ENCODE peak calls at places on chromosomes 5 and 9, in ten cellular contexts. N, K, G, M, A, Z, B, Y, L and J are unnamed samples.
A peak's percentile ranks its signal among the peaks of the same experiment; 100 is the strongest.

GRCh38 chr5:6448622-6449464 is at the start of gene UBE2QL1:
- DNase-seq in A (no peak), G (no peak), M (no peak), Z (peak; percentile 26), B (peak; percentile 54), Y (no peak), N (peak; percentile 20), L (no peak), K (peak; percentile 25), J (no peak)

GRCh38 chr5:170631471-170632195 is 127.8 kb downstream of the KCNIP1 start:
- DNase-seq in A (peak; percentile 23), K (peak; percentile 29), Z (peak; percentile 46), G (no peak), N (peak; percentile 67), M (no peak), L (no peak), Y (no peak), B (no peak), J (peak; percentile 45)

GRCh38 chr9:38023661-38024035 is 45.4 kb downstream of the SHB start:
- DNase-seq in L (no peak), Z (no peak), A (no peak), G (no peak), N (no peak), K (no peak), M (no peak), Y (no peak), B (no peak), J (no peak)

GRCh38 chr5:175824621-175825020 is 46.8 kb upstream of the CPLX2 start:
- DNase-seq in G (no peak), M (no peak), A (no peak), L (no peak), Z (no peak), N (no peak), Y (no peak), K (no peak), B (no peak), J (no peak)

GRCh38 chr9:19379697-19380046 is 364 bp downstream of the RPS6 start:
- DNase-seq in Z (peak; percentile 8), G (no peak), L (peak; percentile 4), M (no peak), B (peak; percentile 51), K (peak; percentile 44), Y (peak; percentile 70), A (no peak), N (peak; percentile 69), J (peak; percentile 52)

GRCh38 chr5:31359839-31360238 is 166.4 kb downstream of the CDH6 start:
- DNase-seq in B (no peak), Z (no peak), A (no peak), N (no peak), G (no peak), Y (no peak), K (no peak), L (no peak), M (no peak), J (no peak)

GRCh38 chr9:128792978-128793686 is 6.1 kb downstream of the TBC1D13 start:
- DNase-seq in A (no peak), B (no peak), Z (no peak), G (no peak), K (peak; percentile 3), M (no peak), N (no peak), L (no peak), Y (no peak), J (no peak)

GRCh38 chr9:113567361-113568080 is 104.0 kb downstream of the RGS3 start:
- DNase-seq in Y (no peak), Z (no peak), K (no peak), L (no peak), N (no peak), G (no peak), A (no peak), B (no peak), M (no peak), J (no peak)

GRCh38 chr5:140827704-140828401 is at the start of gene PCDHA6:
- DNase-seq in N (peak; percentile 2), L (no peak), B (no peak), Y (no peak), G (no peak), M (no peak), K (no peak), Z (no peak), A (peak; percentile 48), J (no peak)

GRCh38 chr5:139634541-139634940 is 13.6 kb upstream of the CXXC5 start:
- DNase-seq in A (no peak), K (no peak), Y (no peak), G (no peak), M (no peak), N (no peak), L (no peak), Z (no peak), B (no peak), J (no peak)

GRCh38 chr9:137116027-137116507 is 1.5 kb upstream of the DPP7 start:
- DNase-seq in M (no peak), L (no peak), B (no peak), N (no peak), Y (no peak), K (no peak), G (no peak), A (no peak), Z (no peak), J (no peak)

GRCh38 chr9:95023217-95024003 is 294.1 kb downstream of the FANCC start:
- DNase-seq in L (peak; percentile 90), Y (no peak), K (no peak), G (peak; percentile 64), M (no peak), N (peak; percentile 95), A (peak; percentile 56), Z (no peak), B (no peak), J (peak; percentile 72)

GRCh38 chr9:110555551-110555950 is 24.0 kb downstream of the SVEP1 start:
- DNase-seq in Z (no peak), K (no peak), L (no peak), B (no peak), M (no peak), Y (no peak), G (no peak), N (peak; percentile 51), A (no peak), J (no peak)

GRCh38 chr9:134917431-134918373 is at the start of gene FCN1:
- DNase-seq in B (no peak), L (no peak), N (no peak), K (no peak), G (no peak), M (no peak), Y (no peak), Z (no peak), A (no peak), J (no peak)

GRCh38 chr5:138926688-138927448 is 51.7 kb upstream of the LRRTM2 start:
- DNase-seq in M (no peak), K (no peak), G (no peak), B (no peak), A (no peak), Y (no peak), L (no peak), N (no peak), Z (no peak), J (no peak)

GRCh38 chr9:4985376-4986266 is 549 bp downstream of the JAK2 start:
- DNase-seq in B (peak; percentile 47), K (peak; percentile 43), L (no peak), A (peak; percentile 64), N (peak; percentile 80), G (no peak), M (no peak), Y (peak; percentile 78), Z (peak; percentile 13), J (peak; percentile 34)

GRCh38 chr9:4381744-4382143 is 81.9 kb upstream of the GLIS3 start:
- DNase-seq in G (no peak), B (no peak), K (no peak), Z (no peak), Y (no peak), A (no peak), L (no peak), M (no peak), N (no peak), J (no peak)

GRCh38 chr9:108117775-108118174 is 628.2 kb upstream of the KLF4 start:
- DNase-seq in N (no peak), Z (no peak), B (no peak), K (no peak), G (no peak), L (no peak), M (no peak), Y (no peak), A (no peak), J (no peak)

GRCh38 chr5:72030237-72030636 is 77.0 kb upstream of the MAP1B start:
- DNase-seq in M (no peak), G (no peak), K (no peak), Y (no peak), B (no peak), A (no peak), N (no peak), L (no peak), Z (no peak), J (no peak)

GRCh38 chr9:614421-614820 is 227.1 kb upstream of the DMRT1 start:
- DNase-seq in G (no peak), M (no peak), L (no peak), Z (no peak), K (no peak), N (peak; percentile 17), Y (no peak), B (no peak), A (no peak), J (peak; percentile 48)

GRCh38 chr5:18091758-18092157 is 457.5 kb downstream of the TAF11L14 start:
- DNase-seq in Z (no peak), N (no peak), K (no peak), M (no peak), A (no peak), Y (no peak), B (no peak), G (no peak), L (no peak), J (no peak)

GRCh38 chr9:135334953-135335460 is 144.6 kb upstream of the PPP1R26 start:
- DNase-seq in M (no peak), L (no peak), Y (no peak), Z (no peak), K (no peak), N (no peak), G (no peak), B (no peak), A (no peak), J (no peak)

GRCh38 chr5:173665326-173665725 is 48.9 kb upstream of the BOD1 start:
- DNase-seq in B (no peak), Y (no peak), M (no peak), N (no peak), G (no peak), L (no peak), A (no peak), Z (no peak), K (no peak), J (no peak)

GRCh38 chr5:41083306-41083705 is 12.2 kb upstream of the MROH2B start:
- DNase-seq in A (peak; percentile 20), G (no peak), Y (no peak), Z (no peak), B (no peak), M (no peak), L (no peak), K (no peak), N (no peak), J (no peak)